ENCODE peak calls at places on chromosomes 1 and 21, in ten cellular contexts. One of them, this sample, is unnamed.
A peak's percentile ranks its signal among the peaks of the same experiment; 100 is the strongest.

GRCh38 chr1:10980841-10981727 is 31.4 kb upstream of the TARDBP start:
- DNase-seq in astrocyte of the spinal cord: no peak
- DNase-seq in activated T-helper 2 cell treated with anti-CD3 and anti-CD28 coated beads, Interferon-gamma antibody, Interleukin-2, Interleukin-4, amounts not matched to agents 10 μg/mL and 5 μg/mL and 100 μg/mL, durations not matched to agents 14 hours and 24 hours and 36 hours: no peak
- DNase-seq in body of pancreas: peak; percentile 23
- DNase-seq in NCI-H748 treated with DMSO at 0.1 percent for 48 hours: no peak
- DNase-seq in A549: no peak
- DNase-seq in trophoblast cell: no peak
- DNase-seq in activated T-helper 1 cell treated with anti-CD3 and anti-CD28 coated beads, Interleukin-2, amount 50 U/mL, for 16 hours: no peak
- DNase-seq in left kidney: no peak
- DNase-seq in dermis blood vessel endothelial cell: no peak
- DNase-seq in this sample: no peak

GRCh38 chr1:150512846-150513245 is 2.7 kb upstream of the FALEC start:
- DNase-seq in NCI-H748 treated with DMSO at 0.1 percent for 48 hours: no peak
- DNase-seq in A549: no peak
- DNase-seq in left kidney: no peak
- DNase-seq in body of pancreas: no peak
- DNase-seq in activated T-helper 2 cell treated with anti-CD3 and anti-CD28 coated beads, Interferon-gamma antibody, Interleukin-2, Interleukin-4, amounts not matched to agents 10 μg/mL and 5 μg/mL and 100 μg/mL, durations not matched to agents 14 hours and 24 hours and 36 hours: no peak
- DNase-seq in dermis blood vessel endothelial cell: no peak
- DNase-seq in astrocyte of the spinal cord: no peak
- DNase-seq in trophoblast cell: no peak
- DNase-seq in activated T-helper 1 cell treated with anti-CD3 and anti-CD28 coated beads, Interleukin-2, amount 50 U/mL, for 16 hours: no peak
- DNase-seq in this sample: no peak

GRCh38 chr21:32056791-32057190 is 184.0 kb downstream of the HUNK start:
- DNase-seq in left kidney: no peak
- DNase-seq in activated T-helper 2 cell treated with anti-CD3 and anti-CD28 coated beads, Interferon-gamma antibody, Interleukin-2, Interleukin-4, amounts not matched to agents 10 μg/mL and 5 μg/mL and 100 μg/mL, durations not matched to agents 14 hours and 24 hours and 36 hours: no peak
- DNase-seq in dermis blood vessel endothelial cell: no peak
- DNase-seq in activated T-helper 1 cell treated with anti-CD3 and anti-CD28 coated beads, Interleukin-2, amount 50 U/mL, for 16 hours: no peak
- DNase-seq in body of pancreas: no peak
- DNase-seq in trophoblast cell: peak; percentile 16
- DNase-seq in NCI-H748 treated with DMSO at 0.1 percent for 48 hours: no peak
- DNase-seq in A549: no peak
- DNase-seq in astrocyte of the spinal cord: no peak
- DNase-seq in this sample: no peak

GRCh38 chr1:86758570-86758969 is 54.2 kb downstream of the SH3GLB1 start:
- DNase-seq in left kidney: no peak
- DNase-seq in A549: peak; percentile 11
- DNase-seq in NCI-H748 treated with DMSO at 0.1 percent for 48 hours: peak; percentile 89
- DNase-seq in trophoblast cell: no peak
- DNase-seq in astrocyte of the spinal cord: no peak
- DNase-seq in activated T-helper 2 cell treated with anti-CD3 and anti-CD28 coated beads, Interferon-gamma antibody, Interleukin-2, Interleukin-4, amounts not matched to agents 10 μg/mL and 5 μg/mL and 100 μg/mL, durations not matched to agents 14 hours and 24 hours and 36 hours: no peak
- DNase-seq in body of pancreas: peak; percentile 83
- DNase-seq in dermis blood vessel endothelial cell: no peak
- DNase-seq in activated T-helper 1 cell treated with anti-CD3 and anti-CD28 coated beads, Interleukin-2, amount 50 U/mL, for 16 hours: no peak
- DNase-seq in this sample: no peak

GRCh38 chr21:38955495-38955894 is 149.8 kb downstream of the ETS2 start:
- DNase-seq in left kidney: no peak
- DNase-seq in A549: no peak
- DNase-seq in body of pancreas: no peak
- DNase-seq in activated T-helper 1 cell treated with anti-CD3 and anti-CD28 coated beads, Interleukin-2, amount 50 U/mL, for 16 hours: no peak
- DNase-seq in activated T-helper 2 cell treated with anti-CD3 and anti-CD28 coated beads, Interferon-gamma antibody, Interleukin-2, Interleukin-4, amounts not matched to agents 10 μg/mL and 5 μg/mL and 100 μg/mL, durations not matched to agents 14 hours and 24 hours and 36 hours: no peak
- DNase-seq in astrocyte of the spinal cord: no peak
- DNase-seq in dermis blood vessel endothelial cell: no peak
- DNase-seq in trophoblast cell: no peak
- DNase-seq in NCI-H748 treated with DMSO at 0.1 percent for 48 hours: no peak
- DNase-seq in this sample: no peak

GRCh38 chr21:46542588-46543092 is 62.2 kb downstream of the S100B start:
- DNase-seq in body of pancreas: no peak
- DNase-seq in activated T-helper 1 cell treated with anti-CD3 and anti-CD28 coated beads, Interleukin-2, amount 50 U/mL, for 16 hours: no peak
- DNase-seq in left kidney: peak; percentile 14
- DNase-seq in trophoblast cell: no peak
- DNase-seq in activated T-helper 2 cell treated with anti-CD3 and anti-CD28 coated beads, Interferon-gamma antibody, Interleukin-2, Interleukin-4, amounts not matched to agents 10 μg/mL and 5 μg/mL and 100 μg/mL, durations not matched to agents 14 hours and 24 hours and 36 hours: no peak
- DNase-seq in NCI-H748 treated with DMSO at 0.1 percent for 48 hours: no peak
- DNase-seq in astrocyte of the spinal cord: no peak
- DNase-seq in A549: no peak
- DNase-seq in dermis blood vessel endothelial cell: no peak
- DNase-seq in this sample: no peak

GRCh38 chr1:32242341-32242851 is 4.6 kb upstream of the FAM167B start:
- DNase-seq in dermis blood vessel endothelial cell: peak; percentile 67
- DNase-seq in left kidney: peak; percentile 58
- DNase-seq in trophoblast cell: no peak
- DNase-seq in A549: peak; percentile 32
- DNase-seq in body of pancreas: peak; percentile 30
- DNase-seq in astrocyte of the spinal cord: no peak
- DNase-seq in activated T-helper 2 cell treated with anti-CD3 and anti-CD28 coated beads, Interferon-gamma antibody, Interleukin-2, Interleukin-4, amounts not matched to agents 10 μg/mL and 5 μg/mL and 100 μg/mL, durations not matched to agents 14 hours and 24 hours and 36 hours: no peak
- DNase-seq in activated T-helper 1 cell treated with anti-CD3 and anti-CD28 coated beads, Interleukin-2, amount 50 U/mL, for 16 hours: no peak
- DNase-seq in NCI-H748 treated with DMSO at 0.1 percent for 48 hours: no peak
- DNase-seq in this sample: no peak

GRCh38 chr1:27539901-27540861 is 50.2 kb upstream of the WASF2 start:
- DNase-seq in dermis blood vessel endothelial cell: peak; percentile 55
- DNase-seq in activated T-helper 2 cell treated with anti-CD3 and anti-CD28 coated beads, Interferon-gamma antibody, Interleukin-2, Interleukin-4, amounts not matched to agents 10 μg/mL and 5 μg/mL and 100 μg/mL, durations not matched to agents 14 hours and 24 hours and 36 hours: no peak
- DNase-seq in astrocyte of the spinal cord: peak; percentile 34
- DNase-seq in A549: peak; percentile 92
- DNase-seq in trophoblast cell: peak; percentile 79
- DNase-seq in left kidney: peak; percentile 43
- DNase-seq in body of pancreas: no peak
- DNase-seq in activated T-helper 1 cell treated with anti-CD3 and anti-CD28 coated beads, Interleukin-2, amount 50 U/mL, for 16 hours: no peak
- DNase-seq in NCI-H748 treated with DMSO at 0.1 percent for 48 hours: no peak
- DNase-seq in this sample: peak; percentile 96

GRCh38 chr1:180135535-180135934 is 19.1 kb upstream of the QSOX1 start:
- DNase-seq in A549: no peak
- DNase-seq in activated T-helper 1 cell treated with anti-CD3 and anti-CD28 coated beads, Interleukin-2, amount 50 U/mL, for 16 hours: no peak
- DNase-seq in activated T-helper 2 cell treated with anti-CD3 and anti-CD28 coated beads, Interferon-gamma antibody, Interleukin-2, Interleukin-4, amounts not matched to agents 10 μg/mL and 5 μg/mL and 100 μg/mL, durations not matched to agents 14 hours and 24 hours and 36 hours: no peak
- DNase-seq in left kidney: no peak
- DNase-seq in dermis blood vessel endothelial cell: no peak
- DNase-seq in astrocyte of the spinal cord: no peak
- DNase-seq in trophoblast cell: no peak
- DNase-seq in NCI-H748 treated with DMSO at 0.1 percent for 48 hours: no peak
- DNase-seq in body of pancreas: no peak
- DNase-seq in this sample: no peak

GRCh38 chr1:94690033-94690712 is 130.0 kb upstream of the SLC44A3 start:
- DNase-seq in astrocyte of the spinal cord: peak; percentile 81
- DNase-seq in NCI-H748 treated with DMSO at 0.1 percent for 48 hours: no peak
- DNase-seq in dermis blood vessel endothelial cell: no peak
- DNase-seq in left kidney: no peak
- DNase-seq in A549: no peak
- DNase-seq in activated T-helper 1 cell treated with anti-CD3 and anti-CD28 coated beads, Interleukin-2, amount 50 U/mL, for 16 hours: no peak
- DNase-seq in activated T-helper 2 cell treated with anti-CD3 and anti-CD28 coated beads, Interferon-gamma antibody, Interleukin-2, Interleukin-4, amounts not matched to agents 10 μg/mL and 5 μg/mL and 100 μg/mL, durations not matched to agents 14 hours and 24 hours and 36 hours: no peak
- DNase-seq in trophoblast cell: peak; percentile 58
- DNase-seq in body of pancreas: no peak
- DNase-seq in this sample: no peak

GRCh38 chr1:63320024-63320799 is 2.2 kb upstream of the FOXD3 start:
- DNase-seq in astrocyte of the spinal cord: no peak
- DNase-seq in body of pancreas: no peak
- DNase-seq in NCI-H748 treated with DMSO at 0.1 percent for 48 hours: no peak
- DNase-seq in activated T-helper 2 cell treated with anti-CD3 and anti-CD28 coated beads, Interferon-gamma antibody, Interleukin-2, Interleukin-4, amounts not matched to agents 10 μg/mL and 5 μg/mL and 100 μg/mL, durations not matched to agents 14 hours and 24 hours and 36 hours: no peak
- DNase-seq in activated T-helper 1 cell treated with anti-CD3 and anti-CD28 coated beads, Interleukin-2, amount 50 U/mL, for 16 hours: no peak
- DNase-seq in dermis blood vessel endothelial cell: no peak
- DNase-seq in A549: no peak
- DNase-seq in trophoblast cell: no peak
- DNase-seq in left kidney: peak; percentile 48
- DNase-seq in this sample: no peak

GRCh38 chr1:58548381-58548780 is 1.9 kb upstream of the OMA1 start:
- DNase-seq in left kidney: no peak
- DNase-seq in dermis blood vessel endothelial cell: no peak
- DNase-seq in body of pancreas: no peak
- DNase-seq in astrocyte of the spinal cord: no peak
- DNase-seq in A549: no peak
- DNase-seq in trophoblast cell: no peak
- DNase-seq in activated T-helper 1 cell treated with anti-CD3 and anti-CD28 coated beads, Interleukin-2, amount 50 U/mL, for 16 hours: no peak
- DNase-seq in activated T-helper 2 cell treated with anti-CD3 and anti-CD28 coated beads, Interferon-gamma antibody, Interleukin-2, Interleukin-4, amounts not matched to agents 10 μg/mL and 5 μg/mL and 100 μg/mL, durations not matched to agents 14 hours and 24 hours and 36 hours: no peak
- DNase-seq in NCI-H748 treated with DMSO at 0.1 percent for 48 hours: no peak
- DNase-seq in this sample: no peak

GRCh38 chr1:93980881-93981280 is 71.7 kb upstream of the GCLM start:
- DNase-seq in astrocyte of the spinal cord: peak; percentile 22
- DNase-seq in NCI-H748 treated with DMSO at 0.1 percent for 48 hours: no peak
- DNase-seq in dermis blood vessel endothelial cell: no peak
- DNase-seq in body of pancreas: no peak
- DNase-seq in activated T-helper 1 cell treated with anti-CD3 and anti-CD28 coated beads, Interleukin-2, amount 50 U/mL, for 16 hours: no peak
- DNase-seq in A549: no peak
- DNase-seq in activated T-helper 2 cell treated with anti-CD3 and anti-CD28 coated beads, Interferon-gamma antibody, Interleukin-2, Interleukin-4, amounts not matched to agents 10 μg/mL and 5 μg/mL and 100 μg/mL, durations not matched to agents 14 hours and 24 hours and 36 hours: no peak
- DNase-seq in trophoblast cell: no peak
- DNase-seq in left kidney: no peak
- DNase-seq in this sample: no peak

GRCh38 chr1:151837841-151838490 is 1.7 kb downstream of the C2CD4D start:
- DNase-seq in dermis blood vessel endothelial cell: peak; percentile 29
- DNase-seq in activated T-helper 1 cell treated with anti-CD3 and anti-CD28 coated beads, Interleukin-2, amount 50 U/mL, for 16 hours: no peak
- DNase-seq in activated T-helper 2 cell treated with anti-CD3 and anti-CD28 coated beads, Interferon-gamma antibody, Interleukin-2, Interleukin-4, amounts not matched to agents 10 μg/mL and 5 μg/mL and 100 μg/mL, durations not matched to agents 14 hours and 24 hours and 36 hours: no peak
- DNase-seq in body of pancreas: no peak
- DNase-seq in A549: no peak
- DNase-seq in astrocyte of the spinal cord: no peak
- DNase-seq in NCI-H748 treated with DMSO at 0.1 percent for 48 hours: no peak
- DNase-seq in left kidney: peak; percentile 64
- DNase-seq in trophoblast cell: no peak
- DNase-seq in this sample: no peak

GRCh38 chr1:154751690-154752089 is 118.4 kb downstream of the KCNN3 start:
- DNase-seq in activated T-helper 2 cell treated with anti-CD3 and anti-CD28 coated beads, Interferon-gamma antibody, Interleukin-2, Interleukin-4, amounts not matched to agents 10 μg/mL and 5 μg/mL and 100 μg/mL, durations not matched to agents 14 hours and 24 hours and 36 hours: no peak
- DNase-seq in NCI-H748 treated with DMSO at 0.1 percent for 48 hours: peak; percentile 44
- DNase-seq in trophoblast cell: no peak
- DNase-seq in dermis blood vessel endothelial cell: no peak
- DNase-seq in astrocyte of the spinal cord: no peak
- DNase-seq in activated T-helper 1 cell treated with anti-CD3 and anti-CD28 coated beads, Interleukin-2, amount 50 U/mL, for 16 hours: no peak
- DNase-seq in body of pancreas: no peak
- DNase-seq in A549: no peak
- DNase-seq in left kidney: peak; percentile 86
- DNase-seq in this sample: no peak

GRCh38 chr1:29629814-29630516 is 393.6 kb downstream of the PTPRU start:
- DNase-seq in body of pancreas: no peak
- DNase-seq in dermis blood vessel endothelial cell: no peak
- DNase-seq in left kidney: no peak
- DNase-seq in NCI-H748 treated with DMSO at 0.1 percent for 48 hours: no peak
- DNase-seq in astrocyte of the spinal cord: no peak
- DNase-seq in trophoblast cell: no peak
- DNase-seq in activated T-helper 1 cell treated with anti-CD3 and anti-CD28 coated beads, Interleukin-2, amount 50 U/mL, for 16 hours: no peak
- DNase-seq in activated T-helper 2 cell treated with anti-CD3 and anti-CD28 coated beads, Interferon-gamma antibody, Interleukin-2, Interleukin-4, amounts not matched to agents 10 μg/mL and 5 μg/mL and 100 μg/mL, durations not matched to agents 14 hours and 24 hours and 36 hours: no peak
- DNase-seq in A549: no peak
- DNase-seq in this sample: no peak

GRCh38 chr1:230270185-230270939 is 155.8 kb downstream of the PGBD5 start:
- DNase-seq in activated T-helper 1 cell treated with anti-CD3 and anti-CD28 coated beads, Interleukin-2, amount 50 U/mL, for 16 hours: no peak
- DNase-seq in body of pancreas: no peak
- DNase-seq in dermis blood vessel endothelial cell: peak; percentile 59
- DNase-seq in left kidney: peak; percentile 23
- DNase-seq in astrocyte of the spinal cord: no peak
- DNase-seq in NCI-H748 treated with DMSO at 0.1 percent for 48 hours: peak; percentile 80
- DNase-seq in A549: no peak
- DNase-seq in activated T-helper 2 cell treated with anti-CD3 and anti-CD28 coated beads, Interferon-gamma antibody, Interleukin-2, Interleukin-4, amounts not matched to agents 10 μg/mL and 5 μg/mL and 100 μg/mL, durations not matched to agents 14 hours and 24 hours and 36 hours: peak; percentile 19
- DNase-seq in trophoblast cell: no peak
- DNase-seq in this sample: no peak

GRCh38 chr21:25717491-25718139 is 17.1 kb downstream of the ATP5PF start:
- DNase-seq in dermis blood vessel endothelial cell: peak; percentile 81
- DNase-seq in astrocyte of the spinal cord: peak; percentile 33
- DNase-seq in body of pancreas: no peak
- DNase-seq in activated T-helper 1 cell treated with anti-CD3 and anti-CD28 coated beads, Interleukin-2, amount 50 U/mL, for 16 hours: no peak
- DNase-seq in left kidney: no peak
- DNase-seq in NCI-H748 treated with DMSO at 0.1 percent for 48 hours: no peak
- DNase-seq in trophoblast cell: no peak
- DNase-seq in A549: peak; percentile 1
- DNase-seq in activated T-helper 2 cell treated with anti-CD3 and anti-CD28 coated beads, Interferon-gamma antibody, Interleukin-2, Interleukin-4, amounts not matched to agents 10 μg/mL and 5 μg/mL and 100 μg/mL, durations not matched to agents 14 hours and 24 hours and 36 hours: no peak
- DNase-seq in this sample: no peak

GRCh38 chr1:53573931-53574330 is 114.7 kb downstream of the DMRTB1 start:
- DNase-seq in dermis blood vessel endothelial cell: no peak
- DNase-seq in left kidney: no peak
- DNase-seq in body of pancreas: no peak
- DNase-seq in astrocyte of the spinal cord: no peak
- DNase-seq in NCI-H748 treated with DMSO at 0.1 percent for 48 hours: no peak
- DNase-seq in activated T-helper 1 cell treated with anti-CD3 and anti-CD28 coated beads, Interleukin-2, amount 50 U/mL, for 16 hours: no peak
- DNase-seq in A549: no peak
- DNase-seq in trophoblast cell: no peak
- DNase-seq in activated T-helper 2 cell treated with anti-CD3 and anti-CD28 coated beads, Interferon-gamma antibody, Interleukin-2, Interleukin-4, amounts not matched to agents 10 μg/mL and 5 μg/mL and 100 μg/mL, durations not matched to agents 14 hours and 24 hours and 36 hours: no peak
- DNase-seq in this sample: no peak

GRCh38 chr1:27137544-27138075 is 17.3 kb downstream of the SLC9A1 start:
- DNase-seq in A549: no peak
- DNase-seq in NCI-H748 treated with DMSO at 0.1 percent for 48 hours: no peak
- DNase-seq in body of pancreas: no peak
- DNase-seq in dermis blood vessel endothelial cell: no peak
- DNase-seq in trophoblast cell: peak; percentile 86
- DNase-seq in astrocyte of the spinal cord: no peak
- DNase-seq in activated T-helper 2 cell treated with anti-CD3 and anti-CD28 coated beads, Interferon-gamma antibody, Interleukin-2, Interleukin-4, amounts not matched to agents 10 μg/mL and 5 μg/mL and 100 μg/mL, durations not matched to agents 14 hours and 24 hours and 36 hours: no peak
- DNase-seq in left kidney: peak; percentile 95
- DNase-seq in activated T-helper 1 cell treated with anti-CD3 and anti-CD28 coated beads, Interleukin-2, amount 50 U/mL, for 16 hours: no peak
- DNase-seq in this sample: no peak

GRCh38 chr1:230878584-230878975 is 10.3 kb upstream of the C1orf198 start:
- DNase-seq in body of pancreas: peak; percentile 31
- DNase-seq in A549: no peak
- DNase-seq in activated T-helper 2 cell treated with anti-CD3 and anti-CD28 coated beads, Interferon-gamma antibody, Interleukin-2, Interleukin-4, amounts not matched to agents 10 μg/mL and 5 μg/mL and 100 μg/mL, durations not matched to agents 14 hours and 24 hours and 36 hours: no peak
- DNase-seq in NCI-H748 treated with DMSO at 0.1 percent for 48 hours: no peak
- DNase-seq in trophoblast cell: no peak
- DNase-seq in astrocyte of the spinal cord: peak; percentile 59
- DNase-seq in dermis blood vessel endothelial cell: no peak
- DNase-seq in activated T-helper 1 cell treated with anti-CD3 and anti-CD28 coated beads, Interleukin-2, amount 50 U/mL, for 16 hours: no peak
- DNase-seq in left kidney: peak; percentile 64
- DNase-seq in this sample: no peak

GRCh38 chr1:54460346-54460745 is 54.2 kb upstream of the SSBP3 start:
- DNase-seq in body of pancreas: no peak
- DNase-seq in activated T-helper 2 cell treated with anti-CD3 and anti-CD28 coated beads, Interferon-gamma antibody, Interleukin-2, Interleukin-4, amounts not matched to agents 10 μg/mL and 5 μg/mL and 100 μg/mL, durations not matched to agents 14 hours and 24 hours and 36 hours: no peak
- DNase-seq in dermis blood vessel endothelial cell: no peak
- DNase-seq in NCI-H748 treated with DMSO at 0.1 percent for 48 hours: no peak
- DNase-seq in activated T-helper 1 cell treated with anti-CD3 and anti-CD28 coated beads, Interleukin-2, amount 50 U/mL, for 16 hours: no peak
- DNase-seq in trophoblast cell: no peak
- DNase-seq in astrocyte of the spinal cord: no peak
- DNase-seq in A549: no peak
- DNase-seq in left kidney: no peak
- DNase-seq in this sample: no peak

GRCh38 chr21:31660134-31660565 is 657 bp downstream of the SOD1 start:
- DNase-seq in astrocyte of the spinal cord: peak; percentile 31
- DNase-seq in left kidney: peak; percentile 78
- DNase-seq in NCI-H748 treated with DMSO at 0.1 percent for 48 hours: no peak
- DNase-seq in body of pancreas: no peak
- DNase-seq in activated T-helper 1 cell treated with anti-CD3 and anti-CD28 coated beads, Interleukin-2, amount 50 U/mL, for 16 hours: no peak
- DNase-seq in A549: no peak
- DNase-seq in activated T-helper 2 cell treated with anti-CD3 and anti-CD28 coated beads, Interferon-gamma antibody, Interleukin-2, Interleukin-4, amounts not matched to agents 10 μg/mL and 5 μg/mL and 100 μg/mL, durations not matched to agents 14 hours and 24 hours and 36 hours: no peak
- DNase-seq in dermis blood vessel endothelial cell: peak; percentile 47
- DNase-seq in trophoblast cell: no peak
- DNase-seq in this sample: no peak

GRCh38 chr1:53442297-53442696 is 16.9 kb upstream of the DMRTB1 start:
- DNase-seq in dermis blood vessel endothelial cell: peak; percentile 2
- DNase-seq in A549: no peak
- DNase-seq in body of pancreas: no peak
- DNase-seq in astrocyte of the spinal cord: peak; percentile 38
- DNase-seq in left kidney: peak; percentile 72
- DNase-seq in activated T-helper 1 cell treated with anti-CD3 and anti-CD28 coated beads, Interleukin-2, amount 50 U/mL, for 16 hours: no peak
- DNase-seq in activated T-helper 2 cell treated with anti-CD3 and anti-CD28 coated beads, Interferon-gamma antibody, Interleukin-2, Interleukin-4, amounts not matched to agents 10 μg/mL and 5 μg/mL and 100 μg/mL, durations not matched to agents 14 hours and 24 hours and 36 hours: no peak
- DNase-seq in NCI-H748 treated with DMSO at 0.1 percent for 48 hours: no peak
- DNase-seq in trophoblast cell: no peak
- DNase-seq in this sample: no peak

GRCh38 chr1:233919786-233920185 is 15.3 kb downstream of the SLC35F3 start:
- DNase-seq in dermis blood vessel endothelial cell: no peak
- DNase-seq in A549: no peak
- DNase-seq in trophoblast cell: no peak
- DNase-seq in activated T-helper 1 cell treated with anti-CD3 and anti-CD28 coated beads, Interleukin-2, amount 50 U/mL, for 16 hours: no peak
- DNase-seq in left kidney: no peak
- DNase-seq in NCI-H748 treated with DMSO at 0.1 percent for 48 hours: no peak
- DNase-seq in body of pancreas: no peak
- DNase-seq in activated T-helper 2 cell treated with anti-CD3 and anti-CD28 coated beads, Interferon-gamma antibody, Interleukin-2, Interleukin-4, amounts not matched to agents 10 μg/mL and 5 μg/mL and 100 μg/mL, durations not matched to agents 14 hours and 24 hours and 36 hours: no peak
- DNase-seq in astrocyte of the spinal cord: no peak
- DNase-seq in this sample: no peak

GRCh38 chr1:159008744-159009188 is 941 bp upstream of the IFI16 start:
- DNase-seq in astrocyte of the spinal cord: peak; percentile 26
- DNase-seq in trophoblast cell: no peak
- DNase-seq in activated T-helper 2 cell treated with anti-CD3 and anti-CD28 coated beads, Interferon-gamma antibody, Interleukin-2, Interleukin-4, amounts not matched to agents 10 μg/mL and 5 μg/mL and 100 μg/mL, durations not matched to agents 14 hours and 24 hours and 36 hours: peak; percentile 64
- DNase-seq in left kidney: no peak
- DNase-seq in A549: no peak
- DNase-seq in NCI-H748 treated with DMSO at 0.1 percent for 48 hours: no peak
- DNase-seq in activated T-helper 1 cell treated with anti-CD3 and anti-CD28 coated beads, Interleukin-2, amount 50 U/mL, for 16 hours: peak; percentile 43
- DNase-seq in body of pancreas: no peak
- DNase-seq in dermis blood vessel endothelial cell: no peak
- DNase-seq in this sample: no peak

This sample was measured in SW 1271.